ENCODE peak calls at places on chromosomes 12 and 14, in four cellular contexts. One of them, this sample, is unnamed.

GRCh38 chr14:87934185-87934584 is 58.8 kb downstream of the GALC start:
- DNase-seq in GM12878: no peak
- DNase-seq in K562: no peak
- DNase-seq in HepG2: no peak
- DNase-seq in this sample: no peak

GRCh38 chr14:77219591-77219990 is 38.0 kb downstream of the TMEM63C start:
- DNase-seq in GM12878: no peak
- DNase-seq in K562: no peak
- DNase-seq in HepG2: no peak
- DNase-seq in this sample: no peak

GRCh38 chr12:107450541-107450940 is 235.1 kb upstream of the PWP1 start:
- DNase-seq in GM12878: no peak
- DNase-seq in K562: no peak
- DNase-seq in HepG2: no peak
- DNase-seq in this sample: no peak

GRCh38 chr12:51056242-51056641 is 8.1 kb downstream of the LETMD1 start:
- DNase-seq in GM12878: no peak
- DNase-seq in K562: no peak
- DNase-seq in HepG2: no peak
- DNase-seq in this sample: no peak

GRCh38 chr14:49755378-49755777 is 12.6 kb upstream of the KLHDC2 start:
- DNase-seq in GM12878: no peak
- DNase-seq in K562: no peak
- DNase-seq in HepG2: no peak
- DNase-seq in this sample: no peak

GRCh38 chr14:87264386-87264785 is 728.6 kb downstream of the GALC start:
- DNase-seq in GM12878: no peak
- DNase-seq in K562: no peak
- DNase-seq in HepG2: no peak
- DNase-seq in this sample: no peak

GRCh38 chr14:32620303-32620702 is 291.2 kb downstream of the AKAP6 start:
- DNase-seq in GM12878: no peak
- DNase-seq in K562: no peak
- DNase-seq in HepG2: no peak
- DNase-seq in this sample: no peak

GRCh38 chr12:104303538-104304151 is at the start of gene EID3:
- DNase-seq in GM12878: no peak
- DNase-seq in K562: peak; percentile 50
- DNase-seq in HepG2: no peak
- DNase-seq in this sample: no peak

GRCh38 chr12:40144023-40144422 is 38.1 kb upstream of the SLC2A13 start:
- DNase-seq in GM12878: no peak
- DNase-seq in K562: no peak
- DNase-seq in HepG2: no peak
- DNase-seq in this sample: no peak

GRCh38 chr14:95488376-95489162 is 27.9 kb downstream of the SYNE3 start:
- DNase-seq in GM12878: no peak
- DNase-seq in K562: no peak
- DNase-seq in HepG2: no peak
- DNase-seq in this sample: no peak

GRCh38 chr12:20213851-20214250 is 154.5 kb upstream of the PDE3A start:
- DNase-seq in GM12878: no peak
- DNase-seq in K562: no peak
- DNase-seq in HepG2: no peak
- DNase-seq in this sample: no peak

GRCh38 chr14:85444685-85445084 is 85.3 kb upstream of the FLRT2 start:
- DNase-seq in GM12878: no peak
- DNase-seq in K562: no peak
- DNase-seq in HepG2: no peak
- DNase-seq in this sample: no peak

GRCh38 chr14:47676301-47676617 is 854 bp upstream of the MDGA2 start:
- DNase-seq in GM12878: no peak
- DNase-seq in K562: no peak
- DNase-seq in HepG2: no peak
- DNase-seq in this sample: no peak

GRCh38 chr14:85528882-85529585 is 910 bp upstream of the FLRT2 start:
- DNase-seq in GM12878: no peak
- DNase-seq in K562: no peak
- DNase-seq in HepG2: no peak
- DNase-seq in this sample: no peak

GRCh38 chr14:79256311-79256879 is 954.9 kb downstream of the DIO2 start:
- DNase-seq in GM12878: no peak
- DNase-seq in K562: no peak
- DNase-seq in HepG2: no peak
- DNase-seq in this sample: no peak

GRCh38 chr12:90970471-90970870 is 15.5 kb upstream of the CCER1 start:
- DNase-seq in GM12878: no peak
- DNase-seq in K562: no peak
- DNase-seq in HepG2: no peak
- DNase-seq in this sample: no peak

GRCh38 chr12:50922820-50923219 is 29.5 kb upstream of the HIGD1C start:
- DNase-seq in GM12878: no peak
- DNase-seq in K562: no peak
- DNase-seq in HepG2: no peak
- DNase-seq in this sample: no peak

GRCh38 chr12:75825686-75826085 is 205.9 kb downstream of the PHLDA1 start:
- DNase-seq in GM12878: no peak
- DNase-seq in K562: no peak
- DNase-seq in HepG2: no peak
- DNase-seq in this sample: no peak

GRCh38 chr12:69834147-69834546 is 9.1 kb downstream of the MYRFL start:
- DNase-seq in GM12878: no peak
- DNase-seq in K562: no peak
- DNase-seq in HepG2: no peak
- DNase-seq in this sample: no peak

GRCh38 chr12:63294327-63294632 is 143.3 kb upstream of the AVPR1A start:
- DNase-seq in GM12878: no peak
- DNase-seq in K562: no peak
- DNase-seq in HepG2: peak; percentile 76
- DNase-seq in this sample: no peak

GRCh38 chr14:103550451-103551337 is 11.8 kb downstream of the BAG5 start:
- DNase-seq in GM12878: no peak
- DNase-seq in K562: no peak
- DNase-seq in HepG2: no peak
- DNase-seq in this sample: no peak

GRCh38 chr14:101962503-101962874 is 1.9 kb upstream of the DYNC1H1 start:
- DNase-seq in GM12878: no peak
- DNase-seq in K562: peak; percentile 59
- DNase-seq in HepG2: peak; percentile 90
- DNase-seq in this sample: no peak

GRCh38 chr12:1034243-1034642 is 43.2 kb downstream of the ERC1 start:
- DNase-seq in GM12878: no peak
- DNase-seq in K562: no peak
- DNase-seq in HepG2: no peak
- DNase-seq in this sample: no peak

GRCh38 chr12:63021126-63021525 is 86.2 kb upstream of the PPM1H start:
- DNase-seq in GM12878: no peak
- DNase-seq in K562: no peak
- DNase-seq in HepG2: no peak
- DNase-seq in this sample: no peak

GRCh38 chr14:104935955-104936354 is 11.3 kb downstream of the PLD4 start:
- DNase-seq in GM12878: no peak
- DNase-seq in K562: no peak
- DNase-seq in HepG2: no peak
- DNase-seq in this sample: no peak

GRCh38 chr14:61545716-61546455 is 149.4 kb upstream of the HIF1A start:
- DNase-seq in GM12878: no peak
- DNase-seq in K562: no peak
- DNase-seq in HepG2: no peak
- DNase-seq in this sample: no peak

GRCh38 chr12:124847113-124847512 is 16.6 kb downstream of the SCARB1 start:
- DNase-seq in GM12878: no peak
- DNase-seq in K562: no peak
- DNase-seq in HepG2: no peak
- DNase-seq in this sample: no peak

GRCh38 chr14:63343878-63344277 is 25.1 kb upstream of the GPHB5 start:
- DNase-seq in GM12878: no peak
- DNase-seq in K562: no peak
- DNase-seq in HepG2: no peak
- DNase-seq in this sample: no peak

GRCh38 chr12:132827763-132828703 is 636 bp downstream of the GOLGA3 start:
- DNase-seq in GM12878: no peak
- DNase-seq in K562: no peak
- DNase-seq in HepG2: peak; percentile 28
- DNase-seq in this sample: no peak

GRCh38 chr14:34038358-34039057 is 87.6 kb upstream of the EGLN3 start:
- DNase-seq in GM12878: no peak
- DNase-seq in K562: no peak
- DNase-seq in HepG2: peak; percentile 86
- DNase-seq in this sample: no peak

GRCh38 chr12:62969695-62970094 is 34.7 kb upstream of the PPM1H start:
- DNase-seq in GM12878: no peak
- DNase-seq in K562: no peak
- DNase-seq in HepG2: no peak
- DNase-seq in this sample: no peak

GRCh38 chr12:23771230-23771949 is 178.1 kb downstream of the SOX5 start:
- DNase-seq in GM12878: no peak
- DNase-seq in K562: no peak
- DNase-seq in HepG2: peak; percentile 4
- DNase-seq in this sample: no peak

GRCh38 chr14:22898302-22898894 is 15.4 kb downstream of the REM2 start:
- DNase-seq in GM12878: no peak
- DNase-seq in K562: peak; percentile 24
- DNase-seq in HepG2: no peak
- DNase-seq in this sample: no peak

GRCh38 chr14:104514156-104514848 is 65.3 kb upstream of the C14orf180 start:
- DNase-seq in GM12878: no peak
- DNase-seq in K562: no peak
- DNase-seq in HepG2: no peak
- DNase-seq in this sample: no peak

GRCh38 chr12:107844312-107844921 is 69.9 kb downstream of the ASCL4 start:
- DNase-seq in GM12878: no peak
- DNase-seq in K562: no peak
- DNase-seq in HepG2: no peak
- DNase-seq in this sample: no peak

GRCh38 chr14:49860988-49861387 is 8.4 kb upstream of the NEMF start:
- DNase-seq in GM12878: no peak
- DNase-seq in K562: no peak
- DNase-seq in HepG2: no peak
- DNase-seq in this sample: no peak

GRCh38 chr14:102666635-102667034 is 74.2 kb downstream of the RCOR1 start:
- DNase-seq in GM12878: no peak
- DNase-seq in K562: no peak
- DNase-seq in HepG2: no peak
- DNase-seq in this sample: no peak

GRCh38 chr14:92323031-92323915 is at the start of gene SLC24A4:
- DNase-seq in GM12878: no peak
- DNase-seq in K562: no peak
- DNase-seq in HepG2: no peak
- DNase-seq in this sample: peak; percentile 65

GRCh38 chr14:22271838-22272237 is 317.2 kb downstream of the DAD1 start:
- DNase-seq in GM12878: no peak
- DNase-seq in K562: no peak
- DNase-seq in HepG2: no peak
- DNase-seq in this sample: no peak

GRCh38 chr12:42299392-42300308 is 26.2 kb downstream of the ZCRB1 start:
- DNase-seq in GM12878: peak; percentile 97
- DNase-seq in K562: no peak
- DNase-seq in HepG2: no peak
- DNase-seq in this sample: no peak

DNA sequence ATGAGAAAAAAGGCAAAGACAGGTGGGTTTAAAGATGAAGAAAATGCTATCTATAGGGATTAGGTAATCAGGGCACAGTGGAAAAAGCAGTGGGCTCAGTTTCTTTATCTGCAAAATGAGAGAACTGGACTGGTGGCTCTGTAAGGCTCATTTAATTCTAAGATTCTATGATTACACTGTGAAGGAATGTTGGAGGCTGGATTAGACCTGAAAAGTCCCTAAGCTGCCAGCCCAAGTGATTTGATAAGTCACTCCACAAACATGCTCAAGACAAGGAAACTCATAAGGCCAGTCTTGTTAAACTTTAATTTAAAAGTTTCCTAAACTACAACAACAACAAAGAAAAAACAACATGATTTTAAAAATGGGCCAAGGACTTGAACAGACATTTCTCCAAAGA is 75.1 kb downstream of the DCAF5 start:
- DNase-seq in GM12878: no peak
- DNase-seq in K562: no peak
- DNase-seq in HepG2: no peak
- DNase-seq in this sample: no peak
- TF ChIP-seq FOXK2 in GM12878: no peak
- TF ChIP-seq FOXK2 in K562: no peak
- TF ChIP-seq FOXK2 in HepG2: no peak
- TF ChIP-seq FOXK2 in this sample: no peak

GRCh38 chr12:72747460-72747859 is 475.3 kb downstream of the TRHDE start:
- DNase-seq in GM12878: no peak
- DNase-seq in K562: no peak
- DNase-seq in HepG2: no peak
- DNase-seq in this sample: no peak
- TF ChIP-seq SP1 in GM12878: no peak
- TF ChIP-seq SP1 in K562: no peak
- TF ChIP-seq SP1 in HepG2: no peak
- TF ChIP-seq SP1 in this sample: no peak

GRCh38 chr12:115752913-115753726 is 524.4 kb downstream of the MED13L start:
- DNase-seq in GM12878: peak; percentile 12
- DNase-seq in K562: peak; percentile 28
- DNase-seq in HepG2: peak; percentile 58
- DNase-seq in this sample: peak; percentile 62
- TF ChIP-seq FOXK2 in GM12878: no peak
- TF ChIP-seq FOXK2 in K562: no peak
- TF ChIP-seq FOXK2 in HepG2: no peak
- TF ChIP-seq FOXK2 in this sample: no peak

GRCh38 chr14:100712490-100712889 is 14.2 kb upstream of the DLK1 start:
- DNase-seq in GM12878: no peak
- DNase-seq in K562: no peak
- DNase-seq in HepG2: no peak
- DNase-seq in this sample: no peak

GRCh38 chr14:100715332-100715731 is 11.4 kb upstream of the DLK1 start:
- DNase-seq in GM12878: no peak
- DNase-seq in K562: no peak
- DNase-seq in HepG2: no peak
- DNase-seq in this sample: no peak

GRCh38 chr14:100713720-100714119 is 13.0 kb upstream of the DLK1 start:
- DNase-seq in GM12878: no peak
- DNase-seq in K562: no peak
- DNase-seq in HepG2: no peak
- DNase-seq in this sample: no peak

GRCh38 chr14:100715803-100716202 is 10.9 kb upstream of the DLK1 start:
- DNase-seq in GM12878: no peak
- DNase-seq in K562: no peak
- DNase-seq in HepG2: no peak
- DNase-seq in this sample: no peak

GRCh38 chr14:100714205-100714781 is 12.4 kb upstream of the DLK1 start:
- DNase-seq in GM12878: no peak
- DNase-seq in K562: peak; percentile 33
- DNase-seq in HepG2: no peak
- DNase-seq in this sample: no peak
- TF ChIP-seq SP1 in GM12878: no peak
- TF ChIP-seq SP1 in K562: no peak
- TF ChIP-seq SP1 in HepG2: no peak
- TF ChIP-seq SP1 in this sample: no peak